ENCODE peak calls at places on chromosomes 3 and 15, in five cellular contexts. S is A549, I is suprapubic skin, G is foreskin fibroblast, T is psoas muscle. B is an unnamed sample.

GRCh38 chr15:38134252-38134651 is 118.4 kb upstream of the SPRED1 start:
- DNase-seq in G (no peak), T (peak), S (no peak), I (no peak), B (no peak)

GRCh38 chr15:81504170-81504905 is 130.3 kb upstream of the TMC3 start:
- DNase-seq in S (no peak), T (no peak), G (peak), I (no peak), B (no peak)

GRCh38 chr15:75727851-75728715 is 15.4 kb upstream of the CSPG4 start:
- DNase-seq in G (peak), I (no peak), S (peak), T (peak), B (peak)

GRCh38 chr3:132220986-132221385 is 96.2 kb upstream of the ACP3 start:
- DNase-seq in G (no peak), I (no peak), T (no peak), S (no peak), B (no peak)

GRCh38 chr3:182233405-182233804 is 521.7 kb downstream of the SOX2 start:
- DNase-seq in I (no peak), S (no peak), G (no peak), T (no peak), B (no peak)

GRCh38 chr3:66224220-66224619 is 3.4 kb downstream of the SLC25A26 start:
- DNase-seq in I (no peak), T (no peak), S (no peak), G (no peak), B (no peak)

GRCh38 chr15:79002631-79003030 is 57.8 kb upstream of the CTSH start:
- DNase-seq in G (peak), T (no peak), I (no peak), S (no peak), B (no peak)

GRCh38 chr3:1007890-1008289 is 84.9 kb upstream of the CNTN6 start:
- DNase-seq in I (no peak), S (no peak), T (no peak), G (peak), B (no peak)

GRCh38 chr3:133803474-133803873 is 2.1 kb upstream of the SRPRB start:
- DNase-seq in T (no peak), G (no peak), S (no peak), I (no peak), B (no peak)

GRCh38 chr15:48823237-48823636 is 12.4 kb upstream of the CEP152 start:
- DNase-seq in G (peak), T (no peak), S (no peak), I (no peak), B (no peak)

GRCh38 chr3:197854596-197855343 is 63.7 kb downstream of the LRCH3 start:
- DNase-seq in I (no peak), G (peak), S (peak), T (no peak), B (no peak)

GRCh38 chr3:128080323-128080898 is 28.2 kb downstream of the SEC61A1 start:
- DNase-seq in G (peak), I (no peak), T (no peak), S (peak), B (no peak)

GRCh38 chr3:196232154-196232881 is 16.0 kb downstream of the SLC51A start:
- DNase-seq in S (no peak), G (no peak), I (no peak), T (no peak), B (no peak)

GRCh38 chr3:67481126-67481525 is 173.3 kb downstream of the SUCLG2 start:
- DNase-seq in G (no peak), I (no peak), S (no peak), T (no peak), B (no peak)

GRCh38 chr15:82079736-82080135 is 33.9 kb upstream of the MEX3B start:
- DNase-seq in S (no peak), I (no peak), G (peak), T (no peak), B (no peak)

GRCh38 chr15:38555686-38556334 is 8.8 kb downstream of the RASGRP1 start:
- DNase-seq in T (no peak), S (no peak), I (no peak), G (peak), B (no peak)

GRCh38 chr3:161253711-161254110 is 32.6 kb downstream of the NMD3 start:
- DNase-seq in I (no peak), S (no peak), T (no peak), G (peak), B (no peak)

GRCh38 chr3:123390865-123391613 is 57.9 kb downstream of the ADCY5 start:
- DNase-seq in S (no peak), I (no peak), G (peak), T (peak), B (no peak)

GRCh38 chr3:33174095-33174494 is 44.5 kb downstream of the SUSD5 start:
- DNase-seq in S (no peak), I (no peak), G (no peak), T (no peak), B (no peak)

GRCh38 chr15:66842710-66843441 is 140.8 kb downstream of the SMAD6 start:
- DNase-seq in T (peak), G (peak), I (peak), S (peak), B (no peak)

GRCh38 chr15:100002787-100003536 is 269.7 kb upstream of the LYSMD4 start:
- DNase-seq in I (no peak), S (no peak), G (no peak), T (no peak), B (no peak)

GRCh38 chr3:169090559-169090958 is 573.0 kb downstream of the MECOM start:
- DNase-seq in T (no peak), I (no peak), G (no peak), S (no peak), B (no peak)

GRCh38 chr3:88031543-88032148 is 27.2 kb downstream of the CGGBP1 start:
- DNase-seq in G (peak), S (no peak), I (no peak), T (no peak), B (peak)

GRCh38 chr3:13475871-13476590 is 4.1 kb upstream of the HDAC11 start:
- DNase-seq in S (no peak), T (no peak), I (no peak), G (no peak), B (no peak)

GRCh38 chr3:133246119-133246518 is 153.7 kb upstream of the BFSP2 start:
- DNase-seq in I (no peak), T (no peak), S (no peak), G (no peak), B (no peak)

GRCh38 chr15:73789491-73790240 is 36.5 kb upstream of the INSYN1 start:
- DNase-seq in T (no peak), G (no peak), I (no peak), S (no peak), B (no peak)

GRCh38 chr3:141561426-141562034 is 74.7 kb downstream of the RASA2 start:
- DNase-seq in I (no peak), S (peak), G (peak), T (no peak), B (peak)

GRCh38 chr3:18024715-18025114 is 282.3 kb upstream of the TBC1D5 start:
- DNase-seq in I (no peak), G (no peak), T (no peak), S (no peak), B (no peak)

GRCh38 chr15:70855764-70856163 is 1.8 kb upstream of the LARP6 start:
- DNase-seq in I (no peak), S (no peak), G (no peak), T (no peak), B (no peak)

GRCh38 chr15:70856884-70857546 is 3.1 kb upstream of the LARP6 start:
- DNase-seq in I (peak), T (peak), G (peak), S (peak), B (no peak)

GRCh38 chr15:70854669-70854976 is 666 bp upstream of the LARP6 start:
- DNase-seq in T (no peak), S (peak), G (peak), I (no peak), B (no peak)

GRCh38 chr15:70857547-70858265 is 3.7 kb upstream of the LARP6 start:
- DNase-seq in S (no peak), T (no peak), I (no peak), G (peak), B (no peak)

GRCh38 chr15:70856177-70856883 is 2.4 kb upstream of the LARP6 start:
- DNase-seq in G (peak), T (no peak), S (no peak), I (no peak), B (no peak)
- H3K4me3 ChIP-seq in G (peak), T (no peak), S (no peak), I (no peak), B (no peak)

GRCh38 chr3:98893740-98894139 is 7.8 kb downstream of the DCBLD2 start:
- DNase-seq in I (no peak), G (peak), S (no peak), T (no peak), B (no peak)

GRCh38 chr3:98894791-98895576 is 6.5 kb downstream of the DCBLD2 start:
- DNase-seq in S (no peak), G (no peak), I (no peak), T (no peak), B (no peak)

GRCh38 chr3:98890181-98890882 is 11.2 kb downstream of the DCBLD2 start:
- DNase-seq in S (no peak), I (no peak), T (no peak), G (no peak), B (no peak)

GRCh38 chr3:98890960-98891910 is 10.3 kb downstream of the DCBLD2 start:
- DNase-seq in S (no peak), T (no peak), G (no peak), I (no peak), B (no peak)

DNA sequence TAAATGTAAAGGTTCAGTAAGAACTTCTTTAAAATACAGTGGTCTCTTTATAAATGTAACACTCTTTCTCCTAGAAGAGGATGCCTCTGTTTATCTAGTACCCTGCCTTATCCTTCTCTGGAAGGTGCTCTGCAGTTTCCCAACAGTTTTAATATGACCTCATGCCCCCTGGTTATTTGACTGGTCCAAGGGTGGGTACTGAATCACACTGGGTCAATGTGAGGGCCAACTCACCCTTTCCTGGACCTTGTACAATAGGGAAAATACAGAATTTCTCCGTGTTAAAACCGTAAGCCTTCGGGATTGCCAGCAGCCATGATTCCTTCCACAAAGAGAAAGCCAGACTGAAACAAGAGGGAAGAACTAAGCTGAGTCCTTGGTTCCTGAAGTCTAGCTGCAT is 9.2 kb downstream of the DCBLD2 start:
- DNase-seq in T (no peak), G (peak), I (no peak), S (no peak), B (no peak)
- H3K4me3 ChIP-seq in T (no peak), G (no peak), I (no peak), S (peak), B (no peak)

GRCh38 chr3:36957072-36957471 is 12.2 kb upstream of the TRANK1 start:
- DNase-seq in T (no peak), G (no peak), S (no peak), I (no peak), B (no peak)

GRCh38 chr3:36956155-36956554 is 11.3 kb upstream of the TRANK1 start:
- DNase-seq in S (no peak), T (no peak), I (no peak), G (no peak), B (no peak)

GRCh38 chr3:36960502-36960901 is 15.6 kb upstream of the TRANK1 start:
- DNase-seq in G (no peak), T (no peak), I (no peak), S (no peak), B (no peak)

GRCh38 chr3:36959821-36960220 is 15.0 kb upstream of the TRANK1 start:
- DNase-seq in G (peak), S (no peak), T (no peak), I (no peak), B (no peak)

DNA sequence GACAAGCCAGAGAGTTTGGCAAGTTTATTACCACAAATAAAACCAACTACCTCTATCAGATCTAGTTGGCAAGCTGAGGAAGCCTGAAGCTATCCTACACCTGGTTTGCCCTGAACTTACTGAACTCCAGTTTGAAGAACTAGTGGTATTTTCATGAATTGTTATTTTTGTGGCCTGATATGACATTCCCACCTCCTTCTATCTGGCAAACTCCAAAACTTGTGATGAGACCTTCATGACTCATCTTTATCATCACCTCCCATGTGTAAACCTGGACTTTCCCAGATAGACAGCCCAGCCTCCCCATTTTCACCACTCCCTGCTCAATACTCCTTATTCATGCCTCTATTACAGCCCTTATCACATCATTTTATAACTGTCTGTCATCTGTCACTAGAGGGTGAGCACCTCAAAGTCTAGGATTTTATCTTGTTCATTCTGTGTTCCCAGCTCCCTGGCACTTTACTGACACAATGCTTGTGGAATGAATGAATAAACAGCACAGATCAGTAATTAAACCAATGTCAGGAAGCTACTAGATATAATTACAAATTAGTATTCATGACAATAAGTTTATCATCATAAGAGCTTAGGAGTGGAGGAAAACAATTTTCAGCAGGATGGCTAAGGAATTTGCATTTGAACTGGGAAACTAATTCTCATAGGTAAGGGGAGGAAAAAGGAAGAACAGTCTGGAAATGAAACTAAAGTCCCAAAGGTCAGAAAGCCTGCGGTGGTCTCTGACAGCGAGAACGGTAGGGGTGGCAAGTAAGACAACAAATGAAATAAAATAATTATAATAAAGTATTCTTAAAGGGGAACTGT is 13.2 kb upstream of the TRANK1 start:
- DNase-seq in G (peak), I (no peak), S (peak), T (no peak), B (peak)
- H3K4me3 ChIP-seq in G (no peak), I (no peak), S (peak), T (no peak), B (no peak)

DNA sequence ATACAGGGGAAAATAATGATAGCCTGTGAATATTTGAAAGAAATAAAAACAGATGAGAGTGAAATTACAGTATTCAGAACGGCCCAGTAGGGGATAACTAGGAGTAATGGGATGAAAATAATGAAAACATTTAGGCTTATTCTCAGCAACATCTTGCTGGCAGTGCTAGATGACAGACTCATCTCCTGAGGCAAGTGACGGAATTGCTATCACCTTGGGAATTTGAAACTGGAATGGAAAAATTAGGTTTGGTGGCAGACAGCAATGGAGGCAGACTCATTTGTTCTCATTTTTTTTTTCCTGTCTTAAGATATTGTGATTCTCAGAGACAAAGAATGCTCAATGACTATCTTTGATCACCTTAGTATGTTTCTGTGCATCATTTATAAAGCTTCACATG is 711.5 kb downstream of the EDEM1 start:
- DNase-seq in T (no peak), G (no peak), S (no peak), I (no peak), B (no peak)
- H3K4me3 ChIP-seq in T (no peak), G (no peak), S (no peak), I (no peak), B (no peak)

DNA sequence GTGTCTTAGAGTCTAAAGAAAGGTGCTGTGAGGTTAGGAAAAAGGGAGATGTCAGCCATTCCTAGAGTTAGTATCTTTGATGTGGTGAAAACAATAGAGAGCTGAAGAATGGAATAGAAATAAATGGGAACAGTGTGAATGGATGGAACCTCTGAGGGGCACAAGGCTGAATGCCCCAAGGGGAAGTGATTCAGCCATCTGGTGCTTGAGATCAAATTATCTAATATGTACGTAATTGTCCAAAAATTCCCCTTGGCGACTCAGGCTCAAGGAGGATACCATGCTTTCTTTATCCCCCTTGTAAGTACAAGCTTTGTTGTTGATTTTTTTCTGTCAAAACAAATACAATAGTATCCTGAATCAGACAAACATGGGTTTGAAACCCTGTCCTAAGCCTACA is 361.6 kb downstream of the LSAMP start:
- DNase-seq in I (no peak), T (no peak), G (peak), S (no peak), B (no peak)
- H3K4me3 ChIP-seq in I (no peak), T (no peak), G (no peak), S (no peak), B (no peak)